ENCODE peak calls at places on chromosomes 5 and 9, in six cellular contexts. One of them, this sample, is unnamed. For H3K27me3, the result is how much of the 10 kb centered on the place peaks cover.

GRCh38 chr9:121261107-121261460 is 6.9 kb upstream of the GSN start:
- DNase-seq in CD4-positive, alpha-beta T cell: no peak
- DNase-seq in heart right ventricle: no peak
- DNase-seq in endothelial cell of umbilical vein: peak
- DNase-seq in Peyer's patch: no peak
- DNase-seq in GM23338: peak
- DNase-seq in this sample: no peak

GRCh38 chr9:98926016-98926415 is 17.7 kb upstream of the COL15A1 start:
- DNase-seq in GM23338: no peak
- DNase-seq in CD4-positive, alpha-beta T cell: no peak
- DNase-seq in Peyer's patch: no peak
- DNase-seq in endothelial cell of umbilical vein: no peak
- DNase-seq in heart right ventricle: no peak
- DNase-seq in this sample: no peak

GRCh38 chr9:88458716-88459115 is 70.5 kb downstream of the SPIN1 start:
- DNase-seq in Peyer's patch: no peak
- DNase-seq in CD4-positive, alpha-beta T cell: no peak
- DNase-seq in endothelial cell of umbilical vein: no peak
- DNase-seq in heart right ventricle: no peak
- DNase-seq in GM23338: no peak
- DNase-seq in this sample: no peak

GRCh38 chr5:169716287-169716686 is 79.2 kb downstream of the DOCK2 start:
- DNase-seq in Peyer's patch: no peak
- DNase-seq in CD4-positive, alpha-beta T cell: no peak
- DNase-seq in GM23338: no peak
- DNase-seq in endothelial cell of umbilical vein: peak
- DNase-seq in heart right ventricle: no peak
- DNase-seq in this sample: no peak

GRCh38 chr5:128228506-128228905 is 144.9 kb downstream of the SLC12A2 start:
- DNase-seq in Peyer's patch: no peak
- DNase-seq in endothelial cell of umbilical vein: no peak
- DNase-seq in heart right ventricle: no peak
- DNase-seq in CD4-positive, alpha-beta T cell: no peak
- DNase-seq in GM23338: no peak
- DNase-seq in this sample: no peak

GRCh38 chr9:136686534-136686793 is 793 bp downstream of the AGPAT2 start:
- DNase-seq in heart right ventricle: no peak
- DNase-seq in GM23338: no peak
- DNase-seq in Peyer's patch: no peak
- DNase-seq in CD4-positive, alpha-beta T cell: no peak
- DNase-seq in endothelial cell of umbilical vein: no peak
- DNase-seq in this sample: no peak

GRCh38 chr5:111582962-111583669 is 70.8 kb upstream of the STARD4 start:
- DNase-seq in GM23338: no peak
- DNase-seq in CD4-positive, alpha-beta T cell: no peak
- DNase-seq in endothelial cell of umbilical vein: no peak
- DNase-seq in Peyer's patch: no peak
- DNase-seq in heart right ventricle: no peak
- DNase-seq in this sample: no peak

GRCh38 chr9:87119328-87119881 is 172.1 kb upstream of the GAS1 start:
- DNase-seq in heart right ventricle: peak
- DNase-seq in endothelial cell of umbilical vein: peak
- DNase-seq in GM23338: no peak
- DNase-seq in Peyer's patch: no peak
- DNase-seq in CD4-positive, alpha-beta T cell: no peak
- DNase-seq in this sample: no peak

GRCh38 chr5:156356238-156356637 is 29.3 kb downstream of the SGCD start:
- DNase-seq in heart right ventricle: no peak
- DNase-seq in endothelial cell of umbilical vein: no peak
- DNase-seq in Peyer's patch: no peak
- DNase-seq in GM23338: no peak
- DNase-seq in CD4-positive, alpha-beta T cell: no peak
- DNase-seq in this sample: no peak

DNA sequence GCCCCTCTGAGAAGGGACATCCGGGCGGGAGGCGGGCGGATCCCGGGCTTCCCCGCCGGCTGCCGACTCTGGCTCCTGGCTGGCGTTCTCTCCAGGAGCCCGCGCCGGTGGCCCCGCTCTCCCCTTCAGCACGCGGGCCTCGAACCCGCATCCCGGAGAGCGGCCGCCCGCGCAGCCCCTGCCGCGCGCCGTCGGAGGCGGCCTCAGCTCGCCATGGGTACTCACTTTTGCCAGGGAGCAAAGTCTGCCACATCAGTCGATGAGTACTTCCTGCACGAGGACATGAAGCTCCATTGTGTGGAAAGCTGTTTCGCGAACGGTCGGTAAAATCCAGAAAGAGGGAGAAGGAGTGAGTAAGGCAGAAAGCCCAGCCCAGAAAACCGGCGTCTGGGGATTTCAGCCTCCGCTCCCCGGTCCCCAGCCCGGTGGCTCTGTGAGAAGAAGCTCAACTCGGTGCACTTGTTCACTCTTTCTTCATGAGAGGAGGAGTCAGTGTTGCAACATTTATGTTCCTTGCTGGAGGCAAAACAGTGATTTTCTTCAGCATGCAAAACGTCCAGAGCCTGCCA is at the start of gene PRLR:
- DNase-seq in endothelial cell of umbilical vein: no peak
- DNase-seq in CD4-positive, alpha-beta T cell: no peak
- DNase-seq in GM23338: peak
- DNase-seq in heart right ventricle: peak
- DNase-seq in Peyer's patch: peak
- DNase-seq in this sample: no peak
- TF ChIP-seq CTCF in endothelial cell of umbilical vein: no peak
- TF ChIP-seq CTCF in CD4-positive, alpha-beta T cell: no peak
- TF ChIP-seq CTCF in GM23338: no peak
- TF ChIP-seq CTCF in heart right ventricle: no peak
- TF ChIP-seq CTCF in Peyer's patch: no peak
- TF ChIP-seq CTCF in this sample: no peak

DNA sequence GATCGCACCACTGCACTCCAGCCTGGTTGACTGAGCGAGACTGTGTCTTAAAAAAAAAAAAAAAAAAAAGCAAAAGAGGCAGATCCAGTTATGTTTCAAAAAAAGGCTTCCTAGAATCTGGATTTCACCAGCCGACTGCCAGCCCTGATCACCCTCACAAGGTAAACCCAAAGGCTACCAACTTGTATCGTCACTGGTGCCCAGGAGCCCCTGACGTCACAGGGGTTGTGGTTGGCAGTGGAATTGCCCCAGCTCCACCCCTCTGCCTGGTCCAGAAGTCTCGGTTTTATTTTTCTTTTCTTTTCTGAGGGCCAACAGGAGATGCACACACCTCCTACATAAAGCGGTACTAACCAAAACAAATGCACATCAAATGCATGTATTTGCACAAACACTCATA is 6.0 kb upstream of the LMX1B start:
- DNase-seq in Peyer's patch: peak
- DNase-seq in endothelial cell of umbilical vein: no peak
- DNase-seq in heart right ventricle: no peak
- DNase-seq in CD4-positive, alpha-beta T cell: no peak
- DNase-seq in GM23338: no peak
- DNase-seq in this sample: no peak
- H3K27me3 ChIP-seq in Peyer's patch: under half
- H3K27me3 ChIP-seq in endothelial cell of umbilical vein: under half
- H3K27me3 ChIP-seq in heart right ventricle: under half
- H3K27me3 ChIP-seq in CD4-positive, alpha-beta T cell: half or more
- H3K27me3 ChIP-seq in GM23338: half or more
- H3K27me3 ChIP-seq in this sample: under half

DNA sequence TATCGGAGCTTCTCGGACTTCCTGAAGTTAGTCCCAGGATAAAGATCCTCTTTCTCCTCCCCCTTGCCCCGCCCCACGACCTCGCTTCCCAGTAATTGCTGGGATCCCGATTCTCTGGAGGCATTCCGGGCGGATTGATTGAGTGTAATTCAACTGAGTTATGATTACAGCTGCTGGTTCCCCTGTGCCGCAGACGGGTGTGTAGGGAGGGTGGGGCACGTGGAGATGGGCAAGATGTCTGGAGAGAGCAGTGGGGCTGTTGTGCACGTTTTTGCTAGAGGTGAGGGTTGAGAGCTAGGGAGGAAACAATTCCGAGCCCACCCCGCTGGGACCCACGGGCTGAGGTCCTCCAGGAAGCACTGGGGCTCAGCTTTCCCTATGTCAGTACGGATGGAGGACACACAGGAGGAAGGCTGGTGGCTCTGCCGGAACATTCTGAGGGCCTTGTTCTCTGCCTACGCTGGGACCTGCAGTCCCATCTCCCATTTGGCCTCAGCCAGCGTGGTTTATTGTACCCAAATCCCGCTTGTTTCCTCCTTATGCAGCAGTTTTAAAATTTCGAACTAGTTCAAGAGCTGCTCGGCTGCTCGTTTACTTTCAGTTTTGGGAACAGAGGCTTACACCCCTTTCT is 2.4 kb upstream of the DMRT2 start:
- DNase-seq in GM23338: peak
- DNase-seq in endothelial cell of umbilical vein: no peak
- DNase-seq in heart right ventricle: no peak
- DNase-seq in Peyer's patch: no peak
- DNase-seq in CD4-positive, alpha-beta T cell: no peak
- DNase-seq in this sample: no peak
- H3K27ac ChIP-seq in GM23338: no peak
- H3K27ac ChIP-seq in endothelial cell of umbilical vein: no peak
- H3K27ac ChIP-seq in heart right ventricle: no peak
- H3K27ac ChIP-seq in Peyer's patch: no peak
- H3K27ac ChIP-seq in CD4-positive, alpha-beta T cell: no peak
- H3K27ac ChIP-seq in this sample: no peak

GRCh38 chr9:5778799-5779198 is 54.1 kb downstream of the ERMP1 start:
- DNase-seq in GM23338: no peak
- DNase-seq in CD4-positive, alpha-beta T cell: no peak
- DNase-seq in Peyer's patch: no peak
- DNase-seq in endothelial cell of umbilical vein: no peak
- DNase-seq in heart right ventricle: no peak
- DNase-seq in this sample: no peak

GRCh38 chr9:5767968-5768932 is 64.7 kb downstream of the ERMP1 start:
- DNase-seq in CD4-positive, alpha-beta T cell: no peak
- DNase-seq in Peyer's patch: no peak
- DNase-seq in heart right ventricle: no peak
- DNase-seq in endothelial cell of umbilical vein: no peak
- DNase-seq in GM23338: no peak
- DNase-seq in this sample: no peak

DNA sequence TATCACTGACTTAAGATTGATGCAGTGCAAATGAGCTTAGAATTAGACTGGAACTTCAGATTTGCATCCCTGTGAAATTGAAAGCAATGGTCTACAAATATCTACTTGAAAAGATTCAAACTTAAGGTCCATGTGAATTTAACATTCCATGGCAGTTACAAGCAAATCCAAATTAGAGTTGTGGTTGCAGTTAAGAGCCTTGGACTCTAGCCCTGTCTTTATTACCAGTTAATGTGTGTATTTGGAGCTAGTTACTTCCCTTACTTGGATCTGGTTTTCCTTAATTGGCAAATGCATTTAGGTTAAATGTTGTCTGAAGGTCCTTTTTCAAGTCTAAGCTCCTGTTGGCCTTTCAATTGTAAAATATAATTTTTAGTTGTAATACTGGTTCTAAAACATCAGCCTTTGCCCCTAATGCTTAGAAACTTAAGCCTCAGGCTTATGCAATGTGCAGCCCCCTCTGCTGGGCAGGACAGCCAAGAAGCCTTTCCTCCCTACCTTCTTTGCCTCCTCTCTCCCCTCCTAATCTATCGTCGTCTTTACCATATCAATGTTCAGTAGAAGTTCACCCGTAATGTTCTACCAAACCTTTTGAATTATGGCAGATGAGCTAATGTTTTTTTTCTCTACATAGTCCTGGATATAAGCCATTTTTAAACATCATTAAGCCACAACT is 59.5 kb downstream of the ERMP1 start:
- DNase-seq in heart right ventricle: no peak
- DNase-seq in Peyer's patch: no peak
- DNase-seq in endothelial cell of umbilical vein: no peak
- DNase-seq in GM23338: peak
- DNase-seq in CD4-positive, alpha-beta T cell: no peak
- DNase-seq in this sample: no peak
- TF ChIP-seq CTCF in heart right ventricle: no peak
- TF ChIP-seq CTCF in Peyer's patch: no peak
- TF ChIP-seq CTCF in endothelial cell of umbilical vein: no peak
- TF ChIP-seq CTCF in GM23338: peak
- TF ChIP-seq CTCF in CD4-positive, alpha-beta T cell: no peak
- TF ChIP-seq CTCF in this sample: no peak

DNA sequence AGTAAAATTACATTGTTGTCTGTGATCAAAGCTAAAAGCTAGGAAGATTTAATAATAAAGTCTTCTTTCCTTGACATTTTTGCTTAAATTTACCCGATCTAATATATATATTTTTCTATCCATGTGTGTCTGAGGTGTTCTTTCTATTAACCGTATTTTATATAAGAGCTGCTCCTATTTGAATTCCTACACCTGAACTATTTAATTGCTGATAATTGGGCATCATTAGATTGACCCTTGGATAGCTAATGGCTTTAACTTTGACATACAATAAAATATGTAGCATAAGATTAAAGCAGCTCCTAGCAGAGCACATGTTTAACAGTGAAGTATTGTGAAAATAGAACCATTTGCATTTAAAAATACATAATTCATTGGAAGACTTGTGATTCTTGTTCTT is 792.7 kb downstream of the MAT2B start:
- DNase-seq in CD4-positive, alpha-beta T cell: no peak
- DNase-seq in GM23338: no peak
- DNase-seq in heart right ventricle: no peak
- DNase-seq in endothelial cell of umbilical vein: no peak
- DNase-seq in Peyer's patch: no peak
- DNase-seq in this sample: no peak
- H3K27me3 ChIP-seq in CD4-positive, alpha-beta T cell: under half
- H3K27me3 ChIP-seq in GM23338: under half
- H3K27me3 ChIP-seq in heart right ventricle: under half
- H3K27me3 ChIP-seq in endothelial cell of umbilical vein: under half
- H3K27me3 ChIP-seq in Peyer's patch: under half
- H3K27me3 ChIP-seq in this sample: under half

GRCh38 chr9:71271602-71272001 is 150.2 kb upstream of the TRPM3 start:
- DNase-seq in GM23338: no peak
- DNase-seq in Peyer's patch: no peak
- DNase-seq in endothelial cell of umbilical vein: no peak
- DNase-seq in heart right ventricle: no peak
- DNase-seq in CD4-positive, alpha-beta T cell: no peak
- DNase-seq in this sample: no peak
- H3K27ac ChIP-seq in GM23338: no peak
- H3K27ac ChIP-seq in Peyer's patch: no peak
- H3K27ac ChIP-seq in endothelial cell of umbilical vein: no peak
- H3K27ac ChIP-seq in heart right ventricle: no peak
- H3K27ac ChIP-seq in CD4-positive, alpha-beta T cell: no peak
- H3K27ac ChIP-seq in this sample: no peak

This sample was measured in thoracic aorta.